ENCODE peak calls at places on chromosome 1, in four cellular contexts. One of them, this sample, is unnamed.

GRCh38 chr1:56561227-56562019 is 17.9 kb downstream of the PLPP3 start:
- DNase-seq in HL-60: no peak
- DNase-seq in K562: no peak
- DNase-seq in GM12878: no peak
- DNase-seq in this sample: no peak

GRCh38 chr1:95002657-95003432 is 69.9 kb downstream of the ALG14 start:
- DNase-seq in K562: no peak
- DNase-seq in HL-60: no peak
- DNase-seq in GM12878: no peak
- DNase-seq in this sample: no peak

GRCh38 chr1:46622341-46622740 is 5.7 kb upstream of the MOB3C start:
- DNase-seq in HL-60: peak
- DNase-seq in GM12878: no peak
- DNase-seq in K562: peak
- DNase-seq in this sample: no peak

GRCh38 chr1:53237638-53238037 is 680 bp downstream of the MAGOH start:
- DNase-seq in K562: no peak
- DNase-seq in HL-60: no peak
- DNase-seq in GM12878: no peak
- DNase-seq in this sample: no peak

GRCh38 chr1:181485276-181486097 is 2.2 kb downstream of the CACNA1E start:
- DNase-seq in HL-60: peak
- DNase-seq in GM12878: peak
- DNase-seq in K562: peak
- DNase-seq in this sample: no peak

GRCh38 chr1:160124709-160125478 is 9.3 kb downstream of the ATP1A2 start:
- DNase-seq in HL-60: no peak
- DNase-seq in K562: no peak
- DNase-seq in GM12878: no peak
- DNase-seq in this sample: no peak

GRCh38 chr1:240464099-240464498 is 147.9 kb downstream of the GREM2 start:
- DNase-seq in HL-60: no peak
- DNase-seq in GM12878: no peak
- DNase-seq in K562: no peak
- DNase-seq in this sample: no peak

GRCh38 chr1:188402986-188403385 is 1574.2 kb downstream of the PLA2G4A start:
- DNase-seq in HL-60: no peak
- DNase-seq in GM12878: no peak
- DNase-seq in K562: no peak
- DNase-seq in this sample: no peak

GRCh38 chr1:235027862-235028250 is 100.8 kb downstream of the TOMM20 start:
- DNase-seq in K562: no peak
- DNase-seq in HL-60: no peak
- DNase-seq in GM12878: no peak
- DNase-seq in this sample: no peak

GRCh38 chr1:228303596-228303995 is 95.8 kb downstream of the OBSCN start:
- DNase-seq in K562: no peak
- DNase-seq in HL-60: no peak
- DNase-seq in GM12878: no peak
- DNase-seq in this sample: no peak

GRCh38 chr1:2981388-2981787 is 39.9 kb upstream of the ACTRT2 start:
- DNase-seq in GM12878: no peak
- DNase-seq in K562: no peak
- DNase-seq in HL-60: no peak
- DNase-seq in this sample: no peak

GRCh38 chr1:35202048-35202719 is 9.2 kb upstream of the SFPQ start:
- DNase-seq in GM12878: peak
- DNase-seq in HL-60: peak
- DNase-seq in K562: peak
- DNase-seq in this sample: peak

GRCh38 chr1:12615916-12616708 is 1.9 kb downstream of the DHRS3 start:
- DNase-seq in HL-60: no peak
- DNase-seq in K562: peak
- DNase-seq in GM12878: no peak
- DNase-seq in this sample: no peak

GRCh38 chr1:166069390-166069789 is 97.4 kb downstream of the FAM78B start:
- DNase-seq in GM12878: no peak
- DNase-seq in HL-60: no peak
- DNase-seq in K562: peak
- DNase-seq in this sample: no peak

GRCh38 chr1:12344611-12345299 is 114.9 kb downstream of the VPS13D start:
- DNase-seq in GM12878: peak
- DNase-seq in K562: no peak
- DNase-seq in HL-60: peak
- DNase-seq in this sample: no peak

GRCh38 chr1:6724517-6725141 is 23.0 kb upstream of the DNAJC11 start:
- DNase-seq in GM12878: no peak
- DNase-seq in K562: peak
- DNase-seq in HL-60: no peak
- DNase-seq in this sample: no peak

GRCh38 chr1:218366322-218367052 is 21.4 kb downstream of the TGFB2 start:
- DNase-seq in HL-60: no peak
- DNase-seq in K562: no peak
- DNase-seq in GM12878: no peak
- DNase-seq in this sample: no peak

GRCh38 chr1:113517983-113518382 is 127.7 kb downstream of the MAGI3 start:
- DNase-seq in K562: no peak
- DNase-seq in GM12878: no peak
- DNase-seq in HL-60: no peak
- DNase-seq in this sample: no peak

DNA sequence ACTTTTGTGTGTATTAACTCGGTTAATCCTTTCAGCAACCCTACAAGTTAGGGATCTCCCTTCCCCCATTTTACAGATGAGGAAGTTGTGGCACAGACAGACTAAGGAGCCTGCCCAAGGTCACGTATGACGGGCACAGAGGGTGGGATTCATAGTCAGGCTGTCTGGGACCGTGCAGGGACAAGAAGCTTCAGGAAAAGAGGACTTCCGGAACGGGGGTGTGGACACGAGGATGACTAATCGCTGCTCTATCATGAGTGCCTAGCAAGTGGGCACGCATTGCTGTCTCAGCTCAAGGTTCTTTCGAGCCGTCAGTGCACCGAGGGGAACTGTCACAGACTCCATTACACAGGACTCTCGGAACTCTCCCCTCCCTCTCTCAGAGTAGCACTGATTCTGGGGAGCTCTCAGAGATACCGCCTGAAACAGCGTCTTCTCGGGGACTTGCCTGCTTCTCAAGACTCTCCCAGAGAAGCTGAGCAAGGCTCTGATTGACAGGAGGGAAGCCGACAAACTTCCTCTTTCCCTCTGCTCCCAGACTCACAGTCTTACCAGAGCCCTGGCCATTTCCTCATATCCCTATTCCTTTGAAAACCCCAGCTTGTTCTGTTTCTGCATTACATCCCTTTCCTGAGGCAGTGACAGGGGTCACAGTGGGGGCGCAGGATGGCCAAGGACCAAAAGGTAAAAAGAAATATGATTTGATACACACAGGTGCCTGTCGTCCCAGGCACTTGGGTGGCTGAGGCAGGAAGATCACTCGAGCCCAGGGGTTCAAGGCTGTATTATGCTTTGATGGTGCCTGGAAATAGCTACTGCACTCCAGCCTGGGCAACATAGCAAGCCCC is 14.4 kb downstream of the FHAD1 start:
- DNase-seq in HL-60: peak
- DNase-seq in K562: no peak
- DNase-seq in GM12878: no peak
- DNase-seq in this sample: no peak
- TF ChIP-seq SPI1 in HL-60: peak
- TF ChIP-seq SPI1 in K562: peak
- TF ChIP-seq SPI1 in GM12878: no peak
- TF ChIP-seq SPI1 in this sample: peak

GRCh38 chr1:96559181-96559580 is 162.4 kb upstream of the PTBP2 start:
- DNase-seq in K562: no peak
- DNase-seq in HL-60: no peak
- DNase-seq in GM12878: no peak
- DNase-seq in this sample: no peak
- TF ChIP-seq SPI1 in K562: no peak
- TF ChIP-seq SPI1 in HL-60: no peak
- TF ChIP-seq SPI1 in GM12878: no peak
- TF ChIP-seq SPI1 in this sample: no peak

GRCh38 chr1:202569393-202570322 is 140.6 kb downstream of the SYT2 start:
- DNase-seq in HL-60: no peak
- DNase-seq in GM12878: no peak
- DNase-seq in K562: no peak
- DNase-seq in this sample: no peak
- TF ChIP-seq SPI1 in HL-60: no peak
- TF ChIP-seq SPI1 in GM12878: no peak
- TF ChIP-seq SPI1 in K562: no peak
- TF ChIP-seq SPI1 in this sample: no peak

GRCh38 chr1:23422313-23422877 is 2.2 kb downstream of the TCEA3 start:
- DNase-seq in HL-60: peak
- DNase-seq in GM12878: no peak
- DNase-seq in K562: peak
- DNase-seq in this sample: no peak

GRCh38 chr1:23421343-23421742 is 3.2 kb downstream of the TCEA3 start:
- DNase-seq in GM12878: no peak
- DNase-seq in HL-60: no peak
- DNase-seq in K562: no peak
- DNase-seq in this sample: no peak

GRCh38 chr1:23420778-23421177 is 3.8 kb downstream of the TCEA3 start:
- DNase-seq in K562: no peak
- DNase-seq in HL-60: no peak
- DNase-seq in GM12878: no peak
- DNase-seq in this sample: no peak

GRCh38 chr1:23422955-23423354 is 1.6 kb downstream of the TCEA3 start:
- DNase-seq in GM12878: no peak
- DNase-seq in HL-60: no peak
- DNase-seq in K562: no peak
- DNase-seq in this sample: no peak

DNA sequence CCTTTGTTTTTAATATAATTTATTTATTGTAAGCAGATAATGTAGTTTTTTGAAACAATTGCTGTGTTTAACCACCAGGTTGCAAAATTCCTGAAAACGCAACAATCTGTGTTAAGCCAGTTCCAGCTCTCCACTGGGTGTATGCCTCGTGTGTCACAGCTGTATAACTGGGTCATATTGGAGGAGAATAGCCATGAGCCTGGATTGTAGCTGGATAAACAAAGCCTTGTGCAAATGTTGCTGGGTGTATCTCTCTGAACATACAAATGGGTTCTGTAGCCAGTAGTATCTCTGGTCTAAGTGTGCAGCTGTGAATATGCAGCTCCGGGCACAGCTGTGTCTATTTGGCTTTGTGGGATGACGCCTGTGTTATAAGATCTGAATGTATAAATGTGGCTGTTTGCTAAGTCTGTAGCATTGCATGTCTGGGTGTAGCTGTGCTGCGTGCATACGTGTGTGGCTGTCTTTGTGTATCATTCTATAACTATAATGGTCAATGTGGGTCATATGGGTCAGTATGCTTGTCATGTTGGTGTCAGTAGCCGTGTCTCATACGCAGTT is 2.7 kb downstream of the TCEA3 start:
- DNase-seq in K562: peak
- DNase-seq in HL-60: no peak
- DNase-seq in GM12878: no peak
- DNase-seq in this sample: no peak
- TF ChIP-seq SPI1 in K562: no peak
- TF ChIP-seq SPI1 in HL-60: no peak
- TF ChIP-seq SPI1 in GM12878: no peak
- TF ChIP-seq SPI1 in this sample: no peak

GRCh38 chr1:224619209-224619608 is 3.1 kb downstream of the CNIH3 start:
- DNase-seq in HL-60: no peak
- DNase-seq in K562: no peak
- DNase-seq in GM12878: no peak
- DNase-seq in this sample: no peak

GRCh38 chr1:224616761-224617409 is 768 bp downstream of the CNIH3 start:
- DNase-seq in HL-60: no peak
- DNase-seq in K562: no peak
- DNase-seq in GM12878: no peak
- DNase-seq in this sample: no peak

GRCh38 chr1:224615861-224616760 is at the start of gene CNIH3:
- DNase-seq in GM12878: no peak
- DNase-seq in K562: no peak
- DNase-seq in HL-60: peak
- DNase-seq in this sample: peak

GRCh38 chr1:224620105-224620504 is 4.0 kb downstream of the CNIH3 start:
- DNase-seq in K562: no peak
- DNase-seq in GM12878: no peak
- DNase-seq in HL-60: no peak
- DNase-seq in this sample: no peak

DNA sequence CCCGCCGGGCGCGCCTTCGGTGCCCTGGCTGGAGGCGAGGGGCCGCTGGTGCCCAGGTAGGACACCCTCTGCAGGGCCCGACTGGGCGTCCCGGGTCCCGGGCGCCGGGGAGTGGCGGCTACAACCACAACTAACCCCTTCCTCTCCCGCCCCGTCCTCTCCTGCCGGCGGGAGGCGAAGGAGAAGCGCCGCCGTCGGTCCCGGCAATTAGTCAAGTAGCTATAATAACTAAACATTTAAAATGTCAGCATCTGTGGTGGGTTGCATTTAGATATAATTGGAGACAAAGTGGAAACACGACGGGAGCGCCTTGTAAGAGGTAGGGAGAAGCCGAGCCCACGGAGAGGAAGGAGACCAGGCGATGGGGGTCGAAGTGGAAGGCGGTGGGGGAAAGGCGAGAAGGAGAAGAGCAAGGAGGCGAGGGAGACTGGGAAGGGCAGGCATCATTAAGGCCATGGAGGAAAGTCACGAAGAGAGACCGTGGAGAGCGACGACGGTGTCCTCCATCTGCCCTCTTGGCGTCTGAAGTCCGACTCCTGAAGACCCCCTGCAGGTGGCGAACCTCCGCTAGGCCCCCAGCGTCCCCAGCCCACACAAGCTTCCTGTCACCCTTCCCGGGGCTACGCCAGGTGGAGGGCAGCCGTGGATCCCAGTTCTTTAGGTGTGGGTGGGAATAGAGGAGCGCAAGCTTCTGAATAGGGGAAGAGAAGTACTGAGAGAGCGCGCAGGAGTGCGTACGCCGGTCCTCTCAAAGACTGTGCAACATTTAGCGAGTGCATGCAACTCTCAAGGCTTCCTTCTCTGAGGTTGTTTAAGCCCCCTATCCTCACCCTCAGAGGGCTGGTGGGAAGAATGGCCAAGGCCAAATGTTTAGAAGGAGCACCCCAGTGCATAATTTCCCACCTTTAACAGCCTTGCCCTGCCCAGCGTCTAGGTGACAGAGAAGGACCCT is 1.6 kb downstream of the CNIH3 start:
- DNase-seq in K562: no peak
- DNase-seq in GM12878: no peak
- DNase-seq in HL-60: no peak
- DNase-seq in this sample: no peak
- TF ChIP-seq SPI1 in K562: no peak
- TF ChIP-seq SPI1 in GM12878: no peak
- TF ChIP-seq SPI1 in HL-60: no peak
- TF ChIP-seq SPI1 in this sample: no peak

DNA sequence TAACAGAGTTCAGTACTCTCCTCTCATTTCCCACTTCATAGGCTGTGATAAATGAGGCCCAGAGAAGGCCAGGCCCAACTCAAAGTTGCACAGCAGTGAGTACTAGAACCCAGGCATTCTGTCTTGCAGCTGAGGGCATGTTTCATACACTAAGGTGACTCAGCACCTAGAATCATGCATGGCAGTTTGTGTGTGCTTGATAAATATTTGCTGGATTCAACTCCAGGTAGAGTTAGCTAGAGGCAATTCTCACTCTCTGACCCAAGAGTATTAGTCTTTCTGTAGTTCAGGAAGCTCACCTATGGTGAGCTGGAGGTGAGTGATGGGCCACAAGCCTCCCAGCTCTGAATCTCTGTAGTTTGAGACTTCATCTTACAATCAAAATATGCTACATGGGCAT is 10.7 kb downstream of the NKAIN1 start:
- DNase-seq in HL-60: no peak
- DNase-seq in GM12878: no peak
- DNase-seq in K562: no peak
- DNase-seq in this sample: no peak
- TF ChIP-seq SPI1 in HL-60: no peak
- TF ChIP-seq SPI1 in GM12878: no peak
- TF ChIP-seq SPI1 in K562: no peak
- TF ChIP-seq SPI1 in this sample: no peak

This sample was measured in GM12891.